ENCODE peak calls at places on chromosome 17, in five cellular contexts. N is tibial nerve, E is Caco-2, K is cardiac muscle cell, O is breast epithelium. R is an unnamed sample. For H3K36me3 and H3K4me1, the result is how much of the 10 kb centered on the place peaks cover.

GRCh38 chr17:19003966-19004600 is 481 bp downstream of the FAM83G start:
- DNase-seq in O (no peak), N (no peak), K (peak), E (peak), R (no peak)

GRCh38 chr17:50558955-50559614 is 1.4 kb upstream of the CACNA1G start:
- DNase-seq in O (no peak), K (no peak), N (no peak), E (no peak), R (no peak)

GRCh38 chr17:14545156-14545906 is 244.4 kb downstream of the HS3ST3B1 start:
- DNase-seq in K (no peak), E (no peak), O (no peak), N (no peak), R (no peak)

GRCh38 chr17:49587366-49588073 is 11.8 kb downstream of the NXPH3 start:
- DNase-seq in O (peak), N (no peak), E (peak), K (no peak), R (no peak)

GRCh38 chr17:17191961-17192381 is 14.2 kb downstream of the PLD6 start:
- DNase-seq in O (no peak), N (no peak), E (no peak), K (no peak), R (no peak)

GRCh38 chr17:57075193-57075592 is 9.9 kb upstream of the AKAP1 start:
- DNase-seq in K (no peak), O (no peak), N (no peak), E (no peak), R (no peak)

GRCh38 chr17:72946696-72947095 is 145.8 kb downstream of the SLC39A11 start:
- DNase-seq in K (no peak), N (no peak), O (no peak), E (no peak), R (no peak)

GRCh38 chr17:43118679-43119615 is 6.2 kb downstream of the BRCA1 start:
- DNase-seq in O (no peak), E (no peak), K (peak), N (no peak), R (no peak)

GRCh38 chr17:539766-540165 is 174.9 kb downstream of the VPS53 start:
- DNase-seq in N (no peak), K (no peak), O (no peak), E (no peak), R (no peak)

GRCh38 chr17:27834571-27834970 is 34.2 kb upstream of the NOS2 start:
- DNase-seq in O (no peak), E (peak), N (no peak), K (no peak), R (no peak)

GRCh38 chr17:13044713-13045112 is 26.9 kb upstream of the ELAC2 start:
- DNase-seq in K (no peak), E (no peak), O (no peak), N (no peak), R (no peak)

GRCh38 chr17:70961341-70961740 is 792.0 kb downstream of the KCNJ2 start:
- DNase-seq in O (no peak), N (no peak), E (no peak), K (peak), R (no peak)

GRCh38 chr17:1087381-1088241 is 90.7 kb downstream of the TIMM22 start:
- DNase-seq in O (peak), N (peak), K (no peak), E (no peak), R (peak)

GRCh38 chr17:79183221-79184158 is 108.9 kb downstream of the ENGASE start:
- DNase-seq in K (peak), N (no peak), O (no peak), E (no peak), R (no peak)

GRCh38 chr17:77616243-77616731 is 342.2 kb upstream of the TNRC6C start:
- DNase-seq in O (no peak), N (no peak), K (no peak), E (peak), R (no peak)

GRCh38 chr17:39648876-39649430 is 12.0 kb downstream of the STARD3 start:
- DNase-seq in K (peak), N (no peak), O (no peak), E (no peak), R (no peak)

GRCh38 chr17:60155427-60155814 is 5.6 kb downstream of the CA4 start:
- DNase-seq in E (peak), O (no peak), K (no peak), N (no peak), R (no peak)

GRCh38 chr17:67013891-67014290 is 30.5 kb upstream of the CACNG1 start:
- DNase-seq in E (no peak), K (no peak), O (no peak), N (no peak), R (no peak)

GRCh38 chr17:44979426-44980273 is 11.5 kb upstream of the C1QL1 start:
- DNase-seq in O (no peak), E (no peak), K (no peak), N (no peak), R (no peak)

DNA sequence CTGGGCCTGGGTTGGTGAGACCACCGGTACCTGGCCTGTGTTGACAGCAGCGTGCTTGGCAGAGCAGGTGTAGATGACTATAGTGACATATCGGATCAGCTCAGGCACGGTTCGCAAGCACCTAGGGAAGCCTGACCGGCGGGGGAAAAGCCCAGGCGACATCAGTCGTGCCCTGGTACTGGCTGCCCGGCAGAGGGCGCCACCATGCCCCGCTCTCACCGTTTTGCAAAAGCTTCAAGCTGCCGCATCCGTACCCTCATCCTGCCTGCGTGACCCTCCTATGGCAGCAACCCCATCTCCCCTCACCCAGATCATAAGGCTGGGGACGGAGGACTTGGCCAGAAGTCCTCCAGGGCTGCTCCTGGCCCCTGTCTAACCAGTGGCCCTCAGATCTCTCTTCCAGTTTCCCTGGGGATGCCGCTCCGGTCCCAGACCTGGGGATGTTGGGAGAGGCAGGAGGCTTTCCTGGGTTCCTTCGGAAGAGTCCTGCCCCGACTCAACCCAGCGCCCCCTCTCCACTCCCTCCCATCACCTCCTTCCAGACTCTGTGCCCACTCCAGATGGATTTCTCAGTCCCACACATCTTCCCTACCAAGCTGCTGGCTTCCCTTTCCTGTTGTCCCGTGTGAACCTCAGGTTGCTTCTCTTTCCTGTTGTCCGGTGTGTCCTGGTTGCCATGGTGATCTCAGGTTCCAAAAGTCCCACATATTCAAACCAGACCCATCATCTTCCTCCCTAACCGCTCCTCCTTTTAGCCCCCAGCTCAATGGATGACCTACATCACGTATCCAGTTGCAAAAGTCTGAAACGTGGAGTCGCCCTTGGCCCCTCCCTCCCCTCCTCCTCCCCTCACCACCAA is 13.7 kb downstream of the ALOX12B start:
- DNase-seq in E (peak), O (peak), K (peak), N (no peak), R (peak)
- TF ChIP-seq CTCF in E (peak), O (peak), K (peak), N (peak), R (peak)

DNA sequence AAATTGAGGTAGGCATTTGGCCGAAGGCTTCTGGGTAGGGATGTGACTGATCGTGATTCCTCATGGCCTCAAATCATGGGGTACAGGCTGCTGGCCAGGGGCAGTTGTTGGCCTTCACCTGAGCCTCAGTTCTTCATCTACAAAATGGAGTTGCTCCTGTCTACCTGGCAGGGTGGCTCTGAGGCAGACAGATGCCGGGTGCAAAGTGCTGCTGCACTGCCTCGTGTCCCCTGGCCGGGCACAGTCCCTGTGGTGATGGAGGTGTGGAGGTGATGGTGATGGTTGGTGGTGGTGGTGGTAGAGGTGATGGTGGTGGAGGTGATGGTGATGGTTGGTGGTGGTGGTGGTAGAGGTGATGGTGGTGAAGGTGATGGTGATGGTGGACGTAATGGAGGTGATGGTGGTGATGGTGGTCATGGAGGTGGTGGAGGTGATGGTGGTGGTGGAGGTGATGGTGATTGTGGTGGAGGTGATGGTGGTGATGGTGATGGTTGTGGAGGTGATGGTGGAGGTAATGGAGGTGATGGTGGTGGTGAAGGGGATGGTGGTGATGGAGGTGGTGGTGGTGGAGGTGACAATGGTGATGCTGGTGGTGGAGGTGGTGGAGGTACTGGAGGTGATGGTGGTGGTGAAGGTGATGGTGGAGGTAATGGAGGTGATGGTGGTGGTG is 52.6 kb downstream of the RNF213 start:
- DNase-seq in N (no peak), O (no peak), K (no peak), E (no peak), R (no peak)
- H3K36me3 ChIP-seq in N (under half), O (under half), K (under half), E (under half), R (under half)

DNA sequence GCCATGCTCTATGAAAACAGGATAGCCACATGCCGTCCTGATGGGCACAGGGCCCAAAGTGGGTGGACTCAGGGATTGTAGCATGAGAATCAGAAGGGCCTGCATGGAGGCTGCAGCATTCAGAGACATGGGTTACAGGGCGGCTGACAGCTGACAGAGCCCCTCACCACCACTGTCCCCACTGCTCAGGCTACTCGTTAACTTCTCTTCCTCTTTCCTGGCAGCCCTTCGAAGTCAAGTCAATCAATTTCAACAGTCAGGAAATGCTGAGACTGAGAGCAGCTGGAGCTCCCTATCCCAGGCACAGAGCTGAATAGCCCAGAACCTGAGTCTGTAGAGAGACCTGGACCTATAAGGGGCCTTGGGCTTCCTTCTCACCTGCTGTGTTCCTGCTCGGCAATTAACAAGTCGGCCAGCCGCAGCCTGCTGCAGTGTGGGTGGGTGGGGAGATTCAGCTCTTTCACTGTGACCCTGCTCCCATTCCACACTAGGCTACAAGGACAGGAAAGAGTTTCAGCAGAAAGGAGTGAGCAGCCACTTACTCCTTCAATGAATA is 76.9 kb downstream of the TEX14 start:
- DNase-seq in N (no peak), O (no peak), K (peak), E (no peak), R (no peak)
- H3K4me1 ChIP-seq in N (under half), O (under half), K (under half), E (under half), R (under half)

GRCh38 chr17:37430051-37430591 is 23.4 kb downstream of the TADA2A start:
- DNase-seq in N (no peak), O (no peak), K (peak), E (no peak), R (no peak)
- TF ChIP-seq CTCF in N (no peak), O (no peak), K (no peak), E (no peak), R (no peak)

GRCh38 chr17:81127133-81127455 is 38.2 kb upstream of the PVALEF start:
- DNase-seq in K (no peak), O (no peak), E (no peak), N (no peak), R (no peak)

GRCh38 chr17:81129289-81129688 is 36.0 kb upstream of the PVALEF start:
- DNase-seq in O (no peak), E (no peak), K (no peak), N (no peak), R (no peak)

GRCh38 chr17:81128774-81129173 is 36.5 kb upstream of the PVALEF start:
- DNase-seq in E (no peak), O (no peak), N (no peak), K (no peak), R (no peak)

GRCh38 chr17:81127526-81128177 is 37.7 kb upstream of the PVALEF start:
- DNase-seq in K (no peak), O (no peak), N (no peak), E (no peak), R (no peak)

DNA sequence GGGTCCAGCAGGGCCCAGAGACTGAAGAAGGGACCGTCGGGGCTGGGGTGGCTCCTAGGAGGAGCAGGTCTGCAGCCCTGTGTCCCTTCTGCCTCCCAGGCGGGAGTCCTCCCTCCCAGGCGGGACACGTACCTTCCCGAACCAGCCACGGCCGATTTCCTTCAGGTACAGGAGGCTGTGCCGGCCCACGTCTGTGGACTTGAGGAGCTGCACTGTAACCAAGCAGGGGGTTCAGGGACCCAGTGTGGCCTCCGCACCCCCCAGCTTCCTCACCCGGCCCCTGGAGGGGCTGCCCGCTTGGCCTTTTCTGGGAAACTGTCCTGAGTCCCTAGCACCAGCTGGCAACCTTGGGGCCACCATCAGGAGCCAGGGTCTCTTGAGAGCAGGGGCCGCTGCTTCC is 37.0 kb upstream of the PVALEF start:
- DNase-seq in K (no peak), N (no peak), O (no peak), E (no peak), R (no peak)
- H3K36me3 ChIP-seq in K (under half), N (under half), O (under half), E (under half), R (under half)

GRCh38 chr17:76247304-76247703 is 7.0 kb upstream of the RNF157 start:
- DNase-seq in O (no peak), K (no peak), N (no peak), E (no peak), R (no peak)
- H3K4me1 ChIP-seq in O (under half), K (under half), N (under half), E (under half), R (under half)

GRCh38 chr17:30299000-30299399 is 7.3 kb upstream of the BLMH start:
- DNase-seq in K (peak), N (no peak), E (no peak), O (no peak), R (no peak)
- TF ChIP-seq CTCF in K (peak), N (no peak), E (peak), O (no peak), R (no peak)

GRCh38 chr17:81955756-81956544 is 5.0 kb downstream of the NOTUM start:
- DNase-seq in E (no peak), N (no peak), O (no peak), K (no peak), R (no peak)
- H3K36me3 ChIP-seq in E (under half), N (under half), O (under half), K (under half), R (under half)

GRCh38 chr17:35766489-35766877 is 5.8 kb downstream of the C17orf50 start:
- DNase-seq in N (no peak), K (no peak), E (no peak), O (no peak), R (no peak)

GRCh38 chr17:35769895-35770486 is 9.3 kb downstream of the C17orf50 start:
- DNase-seq in N (no peak), O (no peak), K (no peak), E (no peak), R (no peak)

GRCh38 chr17:35766903-35767510 is 6.3 kb downstream of the C17orf50 start:
- DNase-seq in N (peak), O (no peak), E (no peak), K (peak), R (no peak)

GRCh38 chr17:35765731-35766488 is 5.2 kb downstream of the C17orf50 start:
- DNase-seq in O (no peak), N (no peak), K (no peak), E (no peak), R (no peak)

DNA sequence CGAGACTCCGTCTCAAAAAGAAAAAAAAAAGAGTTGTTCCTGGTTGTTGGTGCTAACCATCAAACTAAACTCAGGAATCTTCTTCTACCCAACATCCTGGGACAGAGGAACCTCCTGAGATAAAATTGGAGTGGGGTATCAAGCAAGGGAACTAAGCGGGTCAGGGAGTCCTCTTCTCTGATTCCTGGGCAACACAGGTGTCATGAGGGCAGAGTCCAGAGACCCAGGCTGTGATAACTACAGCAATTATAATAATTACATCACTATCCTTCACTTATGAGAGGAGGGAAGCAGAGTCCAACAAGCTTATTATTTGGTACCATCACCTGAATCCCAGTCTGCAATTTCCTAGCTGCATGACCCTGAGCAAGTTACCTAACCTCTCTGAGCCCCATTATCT is 8.1 kb downstream of the C17orf50 start:
- DNase-seq in N (no peak), E (no peak), O (no peak), K (no peak), R (no peak)
- H3K4me1 ChIP-seq in N (half or more), E (under half), O (under half), K (under half), R (under half)

DNA sequence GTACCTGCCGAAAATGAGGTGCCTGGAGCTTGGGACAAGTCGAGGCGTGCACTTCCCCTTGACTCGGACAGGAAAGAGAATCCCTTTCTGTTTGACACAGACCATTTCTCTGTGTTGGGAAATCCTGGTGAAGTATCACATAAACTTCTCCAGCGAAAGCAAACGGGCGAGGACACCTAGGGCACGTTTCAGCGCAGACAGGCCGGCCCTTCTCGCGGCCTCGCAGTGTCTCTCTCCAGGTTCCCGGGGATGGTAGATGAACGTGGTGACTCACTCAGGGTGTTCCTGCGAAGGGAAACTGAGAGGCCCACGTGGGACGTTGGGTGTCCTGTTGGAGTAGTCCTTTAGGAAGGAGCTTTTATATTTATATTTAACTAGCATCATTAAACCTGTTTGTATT is 36.3 kb upstream of the ZNF750 start:
- DNase-seq in E (peak), N (no peak), K (peak), O (no peak), R (no peak)
- TF ChIP-seq CTCF in E (no peak), N (no peak), K (no peak), O (no peak), R (no peak)

R was measured in lung.